ENCODE peak calls at places on chromosomes 5 and 9, in ten cellular contexts. M is activated B cell treated with CpG ODN at 0.5 μM for 24 hours; W is activated CD8-positive, alpha-beta memory T cell treated with anti-CD3 and anti-CD28 coated beads, Interleukin-2, amount 10 ng/mL, durations not matched to agents 7 days and 5 days; R is stimulated activated naive B cell treated with anti-CD40 and anti-IgM and Interleukin-4, amounts not matched to agents 10 μg/mL and 1 μg/mL and 100 μg/mL, for 72 hours; H is stimulated activated effector memory CD8-positive, alpha-beta T cell treated with anti-CD3 and anti-CD28 coated beads, Interleukin-12 subunit alpha, Interleukin-12 subunit beta, amount 100 ng/mL, for 72 hours; A is HepG2; V is CD4-positive, CD25-positive, alpha-beta regulatory T cell; Q is activated T-cell treated with anti-CD3 and anti-CD28 coated beads, Interleukin-2, amount 50 U/mL, for 4 hours; E is left lung; O is upper lobe of right lung. U is an unnamed sample.

GRCh38 chr9:136544549-136545064 is 1.2 kb downstream of the NOTCH1 start:
- ATAC-seq in H (peak), E (peak), R (peak), A (no peak), M (no peak), W (peak), V (no peak), Q (peak), O (peak), U (peak)

GRCh38 chr5:109451161-109451560 is 41.4 kb upstream of the PJA2 start:
- ATAC-seq in O (no peak), W (no peak), E (no peak), H (no peak), Q (no peak), V (no peak), A (no peak), M (no peak), R (no peak), U (no peak)

GRCh38 chr5:10533218-10533617 is 30.7 kb upstream of the ANKRD33B start:
- ATAC-seq in O (no peak), H (peak), Q (peak), W (no peak), R (no peak), A (no peak), E (no peak), M (no peak), V (no peak), U (peak)

GRCh38 chr9:135034106-135034505 is 53.4 kb upstream of the OLFM1 start:
- ATAC-seq in R (no peak), E (no peak), M (no peak), H (no peak), Q (no peak), V (no peak), O (no peak), W (no peak), A (no peak), U (peak)

GRCh38 chr9:90858505-90858904 is 56.9 kb downstream of the SYK start:
- ATAC-seq in A (no peak), H (no peak), E (no peak), W (no peak), M (no peak), R (peak), O (no peak), Q (no peak), V (no peak), U (no peak)

GRCh38 chr9:101487443-101487855 is 46.2 kb upstream of the RNF20 start:
- ATAC-seq in Q (no peak), O (no peak), M (no peak), H (no peak), W (no peak), A (peak), E (no peak), V (no peak), R (no peak), U (no peak)

GRCh38 chr5:17805426-17805825 is 171.2 kb downstream of the TAF11L14 start:
- ATAC-seq in V (no peak), A (no peak), O (no peak), M (no peak), H (no peak), W (no peak), E (no peak), R (peak), Q (no peak), U (no peak)

GRCh38 chr9:133863193-133863592 is 125.0 kb upstream of the SARDH start:
- ATAC-seq in M (no peak), Q (no peak), H (no peak), W (no peak), V (no peak), O (no peak), E (peak), R (no peak), A (no peak), U (no peak)

GRCh38 chr9:122056484-122056883 is 36.6 kb downstream of the TTLL11 start:
- ATAC-seq in M (no peak), A (peak), R (no peak), V (no peak), W (no peak), E (peak), Q (no peak), O (peak), H (no peak), U (no peak)

GRCh38 chr5:149632311-149633251 is 51.3 kb downstream of the ARHGEF37 start:
- ATAC-seq in E (peak), H (peak), V (no peak), R (peak), O (peak), M (no peak), W (no peak), A (no peak), Q (peak), U (peak)

GRCh38 chr9:121541945-121542344 is 42.3 kb upstream of the GGTA1 start:
- ATAC-seq in Q (no peak), R (no peak), E (no peak), M (no peak), H (no peak), W (no peak), V (no peak), A (no peak), O (no peak), U (no peak)

GRCh38 chr5:133869675-133869978 is 98.8 kb downstream of the C5orf15 start:
- ATAC-seq in O (no peak), Q (no peak), V (no peak), R (no peak), M (no peak), E (no peak), A (peak), W (no peak), H (no peak), U (no peak)

GRCh38 chr5:1330146-1330846 is 14.6 kb downstream of the CLPTM1L start:
- ATAC-seq in W (no peak), R (no peak), A (no peak), Q (no peak), H (no peak), V (no peak), O (peak), M (no peak), E (peak), U (no peak)

GRCh38 chr9:103242025-103242424 is 246.9 kb downstream of the CYLC2 start:
- ATAC-seq in Q (no peak), O (no peak), E (no peak), M (no peak), H (no peak), W (no peak), R (no peak), V (no peak), A (no peak), U (no peak)

GRCh38 chr5:41876678-41877077 is 6.5 kb upstream of the OXCT1 start:
- ATAC-seq in Q (no peak), A (no peak), R (no peak), W (no peak), H (no peak), O (no peak), E (no peak), V (no peak), M (no peak), U (no peak)

GRCh38 chr5:52777186-52777585 is 10.5 kb upstream of the ITGA1 start:
- ATAC-seq in V (no peak), H (no peak), A (no peak), Q (no peak), R (no peak), E (no peak), O (no peak), W (no peak), M (no peak), U (no peak)

GRCh38 chr9:111646417-111646816 is 15.0 kb upstream of the GNG10 start:
- ATAC-seq in Q (no peak), E (no peak), H (no peak), W (no peak), O (no peak), A (no peak), R (no peak), M (no peak), V (no peak), U (no peak)

GRCh38 chr9:7405924-7406604 is 393.5 kb downstream of the DMAC1 start:
- ATAC-seq in Q (no peak), M (no peak), H (no peak), O (no peak), W (no peak), A (no peak), R (peak), E (no peak), V (no peak), U (no peak)

GRCh38 chr5:157570801-157571200 is 4.8 kb downstream of the ADAM19 start:
- ATAC-seq in E (no peak), O (no peak), V (no peak), Q (peak), W (no peak), H (peak), R (peak), M (peak), A (no peak), U (peak)

GRCh38 chr9:124238546-124239140 is 19.1 kb upstream of the NEK6 start:
- ATAC-seq in R (peak), Q (peak), O (no peak), M (peak), A (no peak), V (peak), H (peak), E (no peak), W (peak), U (peak)

GRCh38 chr5:155728857-155729683 is 597.9 kb upstream of the SGCD start:
- ATAC-seq in E (peak), H (peak), V (no peak), A (no peak), O (peak), M (no peak), Q (no peak), R (no peak), W (no peak), U (no peak)

GRCh38 chr5:191036-191948 is at the start of gene LRRC14B:
- ATAC-seq in V (no peak), R (peak), H (no peak), W (no peak), M (no peak), A (no peak), E (peak), Q (no peak), O (peak), U (peak)

GRCh38 chr5:136066705-136067271 is 38.0 kb downstream of the TGFBI start:
- ATAC-seq in W (no peak), O (peak), H (no peak), E (peak), M (no peak), Q (no peak), A (peak), V (no peak), R (no peak), U (no peak)

GRCh38 chr5:164002214-164002613 is 496.8 kb downstream of the MAT2B start:
- ATAC-seq in W (no peak), H (no peak), O (no peak), Q (no peak), A (no peak), E (no peak), M (no peak), V (no peak), R (no peak), U (no peak)

GRCh38 chr9:68896495-68896894 is 117.4 kb downstream of the PRKACG start:
- ATAC-seq in M (no peak), Q (peak), O (no peak), R (no peak), V (no peak), H (peak), E (no peak), W (peak), A (no peak), U (no peak)

GRCh38 chr5:135367070-135367469 is 32.0 kb downstream of the MACROH2A1 start:
- ATAC-seq in O (no peak), H (no peak), V (no peak), M (no peak), W (no peak), R (no peak), A (no peak), E (no peak), Q (no peak), U (no peak)

GRCh38 chr5:57940236-57940635 is 457.6 kb upstream of the ACTBL2 start:
- ATAC-seq in R (no peak), O (no peak), Q (no peak), A (no peak), W (no peak), V (no peak), H (no peak), M (no peak), E (no peak), U (no peak)

GRCh38 chr5:173324115-173325001 is 3.9 kb downstream of the STC2 start:
- ATAC-seq in H (no peak), O (peak), R (no peak), V (no peak), Q (no peak), W (no peak), E (peak), A (no peak), M (no peak), U (no peak)

GRCh38 chr5:53084856-53085255 is 24.7 kb downstream of the MOCS2 start:
- ATAC-seq in R (no peak), H (no peak), E (peak), M (no peak), V (no peak), W (no peak), O (peak), A (no peak), Q (no peak), U (no peak)

GRCh38 chr5:168770996-168771395 is 191.8 kb upstream of the PANK3 start:
- ATAC-seq in A (no peak), R (no peak), M (no peak), E (no peak), H (no peak), Q (no peak), O (no peak), W (no peak), V (no peak), U (no peak)

GRCh38 chr5:179793470-179794139 is at the start of gene LTC4S:
- ATAC-seq in O (peak), M (peak), A (peak), W (peak), V (peak), Q (peak), E (peak), H (peak), R (peak), U (peak)

U was measured in stimulated activated memory B cell treated with anti-CD40 and anti-IgM and Interleukin-4, amounts not matched to agents 10 μg/mL and 1 μg/mL and 100 μg/mL, for 72 hours.